ENCODE peak calls at places on chromosomes 3 and 15, in seven cellular contexts. I is pancreas, Q is foreskin fibroblast, N is heart right ventricle, V is suprapubic skin, Y is glutamatergic neuron, C is fibroblast of lung. U is an unnamed sample.

GRCh38 chr3:5013021-5013906 is 34.0 kb downstream of the BHLHE40 start:
- DNase-seq in Y (no peak), C (peak), I (no peak), Q (peak), V (no peak), N (no peak), U (no peak)

GRCh38 chr3:174132006-174132405 is 727.1 kb upstream of the NAALADL2 start:
- DNase-seq in N (no peak), Y (no peak), Q (peak), I (no peak), C (no peak), V (no peak), U (no peak)

GRCh38 chr15:60660290-60661051 is 181.5 kb upstream of the ICE2 start:
- DNase-seq in I (no peak), C (peak), V (no peak), Q (peak), Y (no peak), N (peak), U (no peak)

GRCh38 chr3:22245817-22246583 is 495.0 kb upstream of the ZNF385D start:
- DNase-seq in Q (peak), N (no peak), Y (no peak), C (no peak), V (no peak), I (no peak), U (no peak)

GRCh38 chr3:48395714-48396113 is 23.7 kb downstream of the FBXW12 start:
- DNase-seq in I (no peak), C (no peak), Y (no peak), N (no peak), V (no peak), Q (no peak), U (no peak)

GRCh38 chr3:129503387-129504010 is 24.9 kb upstream of the RHO start:
- DNase-seq in I (no peak), C (peak), V (no peak), Y (no peak), Q (peak), N (no peak), U (no peak)

GRCh38 chr15:61459785-61460707 is 230.9 kb upstream of the RORA start:
- DNase-seq in I (no peak), Y (no peak), V (no peak), N (no peak), Q (peak), C (peak), U (no peak)

GRCh38 chr3:170421147-170421641 is 2.5 kb downstream of the CLDN11 start:
- DNase-seq in C (peak), Y (no peak), V (no peak), Q (peak), I (no peak), N (peak), U (no peak)

GRCh38 chr3:159263750-159264561 is 462.1 kb downstream of the MFSD1 start:
- DNase-seq in Q (peak), V (no peak), C (peak), Y (peak), N (peak), I (peak), U (no peak)

GRCh38 chr3:10088256-10088655 is 19.8 kb downstream of the FANCD2OS start:
- DNase-seq in V (no peak), N (no peak), I (no peak), C (peak), Y (no peak), Q (no peak), U (no peak)

GRCh38 chr3:141257971-141258370 is 26.3 kb downstream of the PXYLP1 start:
- DNase-seq in Y (no peak), Q (no peak), V (no peak), N (no peak), C (no peak), I (no peak), U (no peak)

GRCh38 chr3:38164136-38164965 is 986 bp upstream of the OXSR1 start:
- DNase-seq in Y (no peak), I (peak), Q (no peak), C (no peak), N (no peak), V (no peak), U (no peak)

GRCh38 chr3:195806211-195806915 is 5.4 kb downstream of the MUC4 start:
- DNase-seq in C (no peak), I (no peak), Q (peak), Y (no peak), N (no peak), V (no peak), U (no peak)

GRCh38 chr15:24761704-24762302 is 86.2 kb downstream of the NPAP1 start:
- DNase-seq in I (no peak), C (peak), Y (no peak), Q (peak), N (no peak), V (no peak), U (no peak)

GRCh38 chr15:82709081-82709420 is 624 bp downstream of the AP3B2 start:
- DNase-seq in I (no peak), Y (no peak), N (no peak), V (no peak), C (peak), Q (peak), U (no peak)

GRCh38 chr3:189664311-189664710 is 33.1 kb downstream of the TP63 start:
- DNase-seq in I (no peak), Q (peak), N (no peak), V (no peak), C (peak), Y (no peak), U (no peak)

GRCh38 chr3:149575213-149575961 is 82.4 kb downstream of the WWTR1 start:
- DNase-seq in N (peak), C (peak), I (no peak), V (no peak), Y (no peak), Q (peak), U (peak)

GRCh38 chr3:61768284-61769012 is 207.1 kb downstream of the PTPRG start:
- DNase-seq in I (no peak), C (peak), Y (no peak), N (no peak), Q (peak), V (no peak), U (no peak)

GRCh38 chr3:16841906-16842709 is 42.6 kb upstream of the PLCL2 start:
- DNase-seq in N (no peak), Q (no peak), V (peak), Y (peak), I (no peak), C (no peak), U (no peak)

GRCh38 chr15:87648278-87648677 is 608.3 kb downstream of the NTRK3 start:
- DNase-seq in Q (no peak), C (peak), V (no peak), I (no peak), Y (no peak), N (no peak), U (no peak)
- TF ChIP-seq CTCF in Q (no peak), C (no peak), V (no peak), I (no peak), Y (no peak), N (no peak), U (no peak)

DNA sequence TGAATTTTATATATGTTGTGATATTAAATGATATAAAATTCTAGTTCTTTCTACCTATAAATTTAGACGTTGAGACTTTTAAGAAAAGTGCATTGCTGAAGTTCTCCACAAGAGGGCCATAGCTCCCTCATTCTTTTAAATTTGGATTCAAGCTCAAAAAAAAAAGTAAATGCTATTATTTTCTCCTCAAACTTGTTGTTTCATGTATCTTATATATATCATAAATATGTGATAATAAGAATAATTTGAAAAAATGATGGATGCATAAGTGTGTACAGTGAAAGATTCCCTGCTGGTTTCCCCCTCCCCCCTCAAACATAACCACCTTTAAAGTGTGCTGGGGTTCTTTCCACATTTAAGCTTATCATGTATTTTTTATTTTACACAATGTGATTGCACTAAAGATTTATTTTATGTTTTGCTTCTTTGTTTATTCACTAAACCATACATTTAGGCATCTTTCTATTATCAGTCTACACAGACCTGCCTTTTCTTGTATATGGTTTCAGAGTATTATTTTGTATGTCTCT is 769.4 kb upstream of the GOLIM4 start:
- DNase-seq in C (no peak), N (no peak), Q (peak), I (no peak), Y (no peak), V (no peak), U (no peak)
- TF ChIP-seq CTCF in C (peak), N (peak), Q (peak), I (peak), Y (peak), V (peak), U (no peak)

DNA sequence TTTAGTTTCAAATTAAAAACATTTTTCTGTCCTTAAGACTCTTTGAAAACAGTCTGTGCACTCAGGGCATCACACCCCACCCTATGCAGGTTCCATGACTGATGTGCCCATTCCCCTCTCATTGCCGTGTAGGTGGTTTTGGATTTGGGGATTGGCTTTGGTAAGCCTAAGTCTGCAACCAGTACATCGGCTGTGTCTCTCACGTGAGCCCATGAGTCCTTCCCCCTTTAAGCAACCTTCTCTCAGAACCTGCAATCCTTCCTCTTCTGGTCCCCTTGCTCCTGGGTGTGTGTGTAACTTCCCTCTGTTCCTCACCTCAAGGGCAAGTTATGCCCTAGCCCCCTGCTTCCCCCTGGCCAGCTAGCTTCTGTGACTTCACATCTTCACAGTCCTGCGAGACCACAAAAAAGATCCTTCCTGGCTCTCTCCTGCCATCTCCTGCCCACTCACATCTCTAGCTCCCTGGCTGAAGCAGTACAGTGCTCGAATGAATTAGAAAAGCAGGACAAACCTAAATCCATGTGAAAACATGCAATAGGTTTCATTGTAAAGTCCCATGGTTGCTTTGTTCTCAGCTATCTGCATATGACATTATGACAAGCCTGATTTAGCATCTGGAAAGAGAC is 126.7 kb downstream of the UACA start:
- DNase-seq in Y (no peak), C (peak), Q (peak), I (no peak), V (no peak), N (no peak), U (no peak)
- TF ChIP-seq CTCF in Y (no peak), C (peak), Q (no peak), I (no peak), V (no peak), N (no peak), U (no peak)

DNA sequence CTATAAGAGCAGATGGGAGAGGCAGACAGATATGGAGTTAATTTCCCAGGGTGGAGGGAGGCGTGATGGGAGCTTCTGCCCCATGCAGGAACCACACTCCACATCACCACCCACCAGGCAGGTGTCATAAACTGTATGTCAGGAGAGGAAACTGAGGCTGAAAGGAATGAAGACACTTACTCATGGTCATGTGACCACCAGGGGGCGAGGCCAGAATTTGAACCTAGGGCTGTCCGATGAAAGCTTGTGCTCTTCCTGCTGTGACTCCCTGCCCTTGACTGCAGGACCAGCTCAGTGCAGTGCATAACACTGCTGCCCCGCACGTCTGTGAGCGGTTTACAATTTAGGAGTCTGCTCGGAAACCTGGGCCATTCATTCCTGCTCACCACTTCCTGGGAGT is 28.8 kb downstream of the NUP210 start:
- DNase-seq in N (no peak), Q (no peak), I (no peak), C (no peak), Y (no peak), V (no peak), U (no peak)
- TF ChIP-seq CTCF in N (no peak), Q (no peak), I (no peak), C (peak), Y (peak), V (no peak), U (no peak)

GRCh38 chr3:168089179-168089771 is 6.4 kb downstream of the GOLIM4 start:
- DNase-seq in N (no peak), C (no peak), Q (no peak), Y (no peak), V (no peak), I (no peak), U (no peak)

GRCh38 chr3:168087539-168087938 is 8.2 kb downstream of the GOLIM4 start:
- DNase-seq in I (no peak), C (no peak), N (no peak), V (no peak), Y (no peak), Q (no peak), U (no peak)

GRCh38 chr3:168086541-168087260 is 9.0 kb downstream of the GOLIM4 start:
- DNase-seq in C (no peak), N (no peak), I (no peak), Y (no peak), V (no peak), Q (no peak), U (no peak)

GRCh38 chr3:168090306-168091085 is 5.2 kb downstream of the GOLIM4 start:
- DNase-seq in Y (no peak), I (no peak), Q (no peak), C (peak), V (no peak), N (no peak), U (no peak)

DNA sequence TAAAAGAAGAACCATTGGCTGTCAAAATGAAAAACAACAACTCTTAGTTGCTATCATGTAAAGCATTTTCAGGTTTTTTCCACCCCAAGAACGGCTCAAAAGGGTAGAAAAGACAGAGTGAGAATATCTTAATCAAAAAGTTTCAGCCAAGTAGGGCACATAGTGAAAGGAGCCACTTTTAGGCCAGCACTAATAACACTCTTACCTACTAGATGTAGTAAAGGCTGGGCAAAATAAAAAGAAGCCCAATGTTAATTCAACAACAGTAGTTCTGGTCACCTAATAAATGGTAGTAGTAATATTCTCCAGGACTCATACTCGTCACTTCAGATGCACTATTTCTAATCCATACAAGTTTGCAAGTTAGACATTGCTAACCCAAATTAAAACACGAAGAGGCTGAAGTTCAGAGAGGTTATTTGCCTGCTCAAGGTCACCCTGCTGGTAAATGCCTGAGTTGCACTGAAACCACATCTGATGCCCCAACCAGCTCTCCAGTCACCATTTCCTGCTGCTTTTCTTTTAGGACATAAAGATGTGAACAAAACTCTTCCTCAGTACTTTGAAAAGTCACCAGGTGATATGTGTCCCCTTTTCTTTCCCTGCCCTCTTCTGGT is 7.5 kb downstream of the GOLIM4 start:
- DNase-seq in V (no peak), C (no peak), N (no peak), Y (peak), I (peak), Q (no peak), U (no peak)
- TF ChIP-seq CTCF in V (peak), C (peak), N (no peak), Y (peak), I (peak), Q (no peak), U (no peak)

GRCh38 chr3:125052671-125053303 is 3.0 kb downstream of the HEG1 start:
- DNase-seq in I (no peak), Q (peak), N (no peak), V (no peak), Y (peak), C (peak), U (no peak)
- TF ChIP-seq CTCF in I (no peak), Q (no peak), N (no peak), V (no peak), Y (no peak), C (no peak), U (no peak)

DNA sequence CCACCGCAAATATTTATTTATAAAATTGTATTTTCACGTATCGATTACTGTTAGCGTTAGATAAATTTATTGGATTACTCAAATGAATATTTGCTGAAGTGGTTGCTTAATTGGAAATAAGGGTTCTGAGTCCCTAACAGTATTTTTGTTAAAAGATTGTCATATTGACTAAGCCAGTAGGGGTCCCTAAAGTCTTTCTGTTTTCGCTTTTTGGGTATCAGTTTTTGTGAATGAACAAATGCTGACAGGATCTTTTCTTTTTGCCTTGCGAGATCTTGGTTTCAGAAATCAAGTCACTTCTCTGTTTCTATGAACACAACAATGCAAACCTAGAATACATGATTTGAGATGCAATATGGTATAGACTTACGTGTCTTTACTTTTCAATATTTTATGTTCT is 7.1 kb downstream of the RAD51 start:
- DNase-seq in C (no peak), I (no peak), N (no peak), Y (no peak), Q (peak), V (no peak), U (no peak)
- TF ChIP-seq CTCF in C (peak), I (no peak), N (no peak), Y (peak), Q (peak), V (no peak), U (no peak)

GRCh38 chr15:42215854-42216829 is 8.0 kb upstream of the VPS39 start:
- DNase-seq in C (no peak), I (no peak), V (no peak), N (no peak), Y (no peak), Q (no peak), U (no peak)
- TF ChIP-seq CTCF in C (no peak), I (no peak), V (no peak), N (no peak), Y (no peak), Q (no peak), U (no peak)

DNA sequence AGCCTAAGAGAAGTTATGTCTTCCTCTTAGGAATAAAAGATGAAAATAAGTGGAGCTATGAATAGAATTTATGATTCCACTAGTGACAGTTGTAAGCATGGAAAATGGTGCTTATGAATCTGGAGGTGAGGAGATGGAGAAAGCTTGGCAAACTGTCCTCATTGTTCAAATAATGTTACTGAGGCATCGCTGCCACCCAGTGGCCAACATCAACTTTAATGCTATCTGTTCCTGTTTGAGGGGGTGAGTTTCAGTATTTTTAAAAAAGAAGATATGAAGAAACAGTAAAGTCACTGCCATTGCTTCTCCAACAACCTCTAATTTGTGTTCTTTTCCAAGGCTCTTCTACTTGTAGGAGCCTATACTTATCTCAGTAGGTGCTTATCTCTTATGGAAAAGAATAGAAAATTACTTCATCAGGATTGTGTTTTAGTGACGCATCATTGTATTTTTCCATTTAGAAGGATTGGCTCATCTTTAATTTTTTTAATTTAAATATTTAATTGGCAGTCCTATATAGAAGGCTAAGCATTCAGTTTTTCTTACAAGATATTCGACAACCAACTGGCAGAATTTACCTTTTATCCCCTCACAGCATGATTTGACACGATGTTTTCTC is 260.4 kb upstream of the P2RY1 start:
- DNase-seq in Y (peak), N (peak), I (no peak), C (peak), Q (peak), V (no peak), U (no peak)
- TF ChIP-seq CTCF in Y (no peak), N (peak), I (no peak), C (peak), Q (peak), V (peak), U (no peak)

GRCh38 chr15:47551079-47551478 is 166.2 kb upstream of the SEMA6D start:
- DNase-seq in Q (no peak), I (no peak), V (no peak), C (no peak), Y (no peak), N (no peak), U (no peak)
- TF ChIP-seq CTCF in Q (no peak), I (no peak), V (no peak), C (no peak), Y (no peak), N (no peak), U (no peak)